ENCODE peak calls at places on chromosomes 4 and X, in seven cellular contexts. U is neural crest cell, S is HCT116, I is DMS53, A is AG04449, Y is hepatocyte, O is GM03348. M is an unnamed sample.

GRCh38 chr4:122576261-122577188 is 44.3 kb downstream of the IL21 start:
- DNase-seq in Y (peak), S (peak), A (no peak), O (peak), U (peak), I (peak), M (no peak)

GRCh38 chr4:11650801-11651596 is 222.3 kb upstream of the HS3ST1 start:
- DNase-seq in O (no peak), S (peak), A (no peak), U (no peak), Y (peak), I (peak), M (no peak)

GRCh38 chr4:54645830-54646229 is 11.9 kb upstream of the KIT start:
- DNase-seq in S (no peak), A (no peak), O (no peak), I (no peak), Y (no peak), U (no peak), M (no peak)

GRCh38 chr4:107974523-107974922 is 15.2 kb upstream of the HADH start:
- DNase-seq in A (no peak), S (no peak), O (no peak), U (no peak), I (no peak), Y (no peak), M (no peak)

GRCh38 chrX:18227458-18227857 is 6.8 kb upstream of the BEND2 start:
- DNase-seq in Y (no peak), S (no peak), I (no peak), U (no peak), A (no peak), O (no peak), M (no peak)

GRCh38 chr4:609400-610050 is 15.8 kb upstream of the PDE6B start:
- DNase-seq in U (no peak), Y (no peak), O (no peak), S (no peak), A (no peak), I (peak), M (peak)

GRCh38 chr4:162456106-162456505 is 292.3 kb upstream of the FSTL5 start:
- DNase-seq in O (no peak), A (no peak), Y (no peak), U (no peak), S (no peak), I (no peak), M (no peak)

GRCh38 chr4:165359501-165359900 is 19.3 kb upstream of the CPE start:
- DNase-seq in U (no peak), I (no peak), A (no peak), Y (no peak), S (no peak), O (peak), M (no peak)

M was measured in spleen.